ENCODE peak calls at places on chromosome 13, in six cellular contexts. Q is SW 1271; K is HS-5; G is activated gamma-delta T cell treated with anti-CD3 and anti-CD28 coated beads, Interleukin-2, amount 50 U/mL, for 16 hours; J is fibroblast of lung; L is RWPE1. D is an unnamed sample.

GRCh38 chr13:39144941-39145533 is 106.8 kb downstream of the NHLRC3 start:
- DNase-seq in Q (peak; percentile 28), K (no peak), G (no peak), J (peak; percentile 78), L (peak; percentile 65), D (peak; percentile 11)

GRCh38 chr13:101917833-101918755 is 465.6 kb downstream of the ITGBL1 start:
- DNase-seq in Q (peak; percentile 44), K (no peak), G (no peak), J (no peak), L (no peak), D (no peak)

GRCh38 chr13:114118763-114119123 is 13.7 kb downstream of the RASA3 start:
- DNase-seq in Q (no peak), K (no peak), G (no peak), J (peak; percentile 66), L (no peak), D (no peak)

GRCh38 chr13:45481688-45482087 is 16.9 kb downstream of the COG3 start:
- DNase-seq in Q (no peak), K (no peak), G (no peak), J (no peak), L (peak; percentile 20), D (no peak)

GRCh38 chr13:59545007-59545406 is 618.7 kb downstream of the DIAPH3 start:
- DNase-seq in Q (no peak), K (no peak), G (no peak), J (no peak), L (no peak), D (no peak)

GRCh38 chr13:64371045-64371444 is 2859.1 kb downstream of the PCDH9 start:
- DNase-seq in Q (no peak), K (peak; percentile 11), G (no peak), J (no peak), L (peak; percentile 62), D (no peak)

GRCh38 chr13:50594276-50594970 is 249.1 kb downstream of the DLEU7 start:
- DNase-seq in Q (no peak), K (no peak), G (no peak), J (no peak), L (no peak), D (no peak)

GRCh38 chr13:50635504-50635903 is 208.0 kb downstream of the DLEU7 start:
- DNase-seq in Q (no peak), K (no peak), G (no peak), J (peak; percentile 57), L (no peak), D (no peak)

GRCh38 chr13:48730971-48731658 is 77.4 kb downstream of the CYSLTR2 start:
- DNase-seq in Q (no peak), K (no peak), G (no peak), J (peak; percentile 69), L (peak; percentile 8), D (no peak)

GRCh38 chr13:41858783-41859182 is 102.1 kb downstream of the VWA8 start:
- DNase-seq in Q (no peak), K (no peak), G (no peak), J (no peak), L (no peak), D (no peak)

GRCh38 chr13:110869805-110870706 is 44.8 kb downstream of the ANKRD10 start:
- DNase-seq in Q (peak; percentile 85), K (peak; percentile 92), G (no peak), J (peak; percentile 100), L (peak; percentile 96), D (peak; percentile 99)

GRCh38 chr13:48654511-48654910 is 782 bp downstream of the CYSLTR2 start:
- DNase-seq in Q (no peak), K (no peak), G (no peak), J (no peak), L (no peak), D (no peak)

GRCh38 chr13:27118428-27119054 is 53.1 kb downstream of the USP12 start:
- DNase-seq in Q (no peak), K (no peak), G (no peak), J (no peak), L (no peak), D (no peak)

GRCh38 chr13:100547805-100548204 is 40.8 kb downstream of the GGACT start:
- DNase-seq in Q (no peak), K (no peak), G (no peak), J (peak; percentile 20), L (peak; percentile 64), D (peak; percentile 32)

GRCh38 chr13:94352057-94352456 is 127.4 kb downstream of the DCT start:
- DNase-seq in Q (no peak), K (no peak), G (no peak), J (no peak), L (no peak), D (no peak)

GRCh38 chr13:98972627-98973026 is 5.2 kb downstream of the DOCK9 start:
- DNase-seq in Q (peak; percentile 44), K (no peak), G (no peak), J (no peak), L (peak; percentile 17), D (no peak)

GRCh38 chr13:27797228-27797624 is 4.9 kb downstream of the GSX1 start:
- DNase-seq in Q (no peak), K (no peak), G (no peak), J (peak; percentile 19), L (peak; percentile 22), D (no peak)

GRCh38 chr13:112960671-112961070 is 8.3 kb upstream of the MCF2L start:
- DNase-seq in Q (no peak), K (no peak), G (no peak), J (no peak), L (no peak), D (no peak)

GRCh38 chr13:25085125-25085742 is 10.7 kb upstream of the PABPC3 start:
- DNase-seq in Q (peak; percentile 34), K (no peak), G (no peak), J (peak; percentile 38), L (peak; percentile 36), D (no peak)

GRCh38 chr13:108226184-108226583 is 8.0 kb downstream of the ABHD13 start:
- DNase-seq in Q (no peak), K (no peak), G (no peak), J (no peak), L (no peak), D (no peak)

GRCh38 chr13:21330126-21330861 is 128.8 kb downstream of the ZDHHC20 start:
- DNase-seq in Q (no peak), K (no peak), G (no peak), J (peak; percentile 14), L (no peak), D (no peak)

GRCh38 chr13:20489185-20489820 is 36.4 kb downstream of the CRYL1 start:
- DNase-seq in Q (no peak), K (no peak), G (no peak), J (peak; percentile 68), L (peak; percentile 41), D (no peak)

GRCh38 chr13:46486270-46486669 is 66.7 kb upstream of the LRCH1 start:
- DNase-seq in Q (no peak), K (no peak), G (no peak), J (no peak), L (no peak), D (no peak)

GRCh38 chr13:93266681-93267080 is 40.1 kb downstream of the GPC6 start:
- DNase-seq in Q (no peak), K (no peak), G (no peak), J (no peak), L (no peak), D (no peak)

GRCh38 chr13:30745917-30746686 is 10.8 kb downstream of the ALOX5AP start:
- DNase-seq in Q (no peak), K (no peak), G (no peak), J (peak; percentile 63), L (peak; percentile 16), D (no peak)

GRCh38 chr13:109718726-109719125 is 67.7 kb downstream of the IRS2 start:
- DNase-seq in Q (no peak), K (no peak), G (no peak), J (no peak), L (no peak), D (no peak)

GRCh38 chr13:40664100-40665060 is 2.1 kb downstream of the FOXO1 start:
- DNase-seq in Q (peak; percentile 43), K (no peak), G (peak; percentile 53), J (peak; percentile 38), L (peak; percentile 29), D (no peak)

GRCh38 chr13:75468098-75468497 is 13.9 kb downstream of the TBC1D4 start:
- DNase-seq in Q (no peak), K (no peak), G (no peak), J (peak; percentile 80), L (no peak), D (no peak)

GRCh38 chr13:26062853-26063444 is 11.1 kb upstream of the SHISA2 start:
- DNase-seq in Q (peak; percentile 48), K (no peak), G (no peak), J (peak; percentile 78), L (peak; percentile 50), D (no peak)

GRCh38 chr13:35475131-35475959 is 1.1 kb downstream of the MAB21L1 start:
- DNase-seq in Q (no peak), K (no peak), G (no peak), J (peak; percentile 41), L (no peak), D (no peak)